ENCODE peak calls at places on chromosomes 2 and 18, in five cellular contexts. B is cardiac muscle cell; C is heart right ventricle; Y is heart left ventricle; D is CD4-positive, CD25-positive, alpha-beta regulatory T cell. S is an unnamed sample.

GRCh38 chr2:238967031-238967977 is 119.4 kb downstream of the TWIST2 start:
- DNase-seq in B (no peak), C (no peak), Y (no peak), D (no peak), S (no peak)

GRCh38 chr2:70011335-70011734 is 49.9 kb upstream of the ASPRV1 start:
- DNase-seq in B (no peak), C (no peak), Y (no peak), D (no peak), S (no peak)

GRCh38 chr18:7754725-7755181 is 187.6 kb downstream of the PTPRM start:
- DNase-seq in B (peak; percentile 32), C (no peak), Y (peak; percentile 49), D (no peak), S (no peak)

GRCh38 chr2:195639959-195640358 is 17.1 kb upstream of the SLC39A10 start:
- DNase-seq in B (no peak), C (no peak), Y (no peak), D (no peak), S (no peak)

GRCh38 chr2:206464597-206464996 is 21.3 kb downstream of the ADAM23 start:
- DNase-seq in B (no peak), C (peak; percentile 18), Y (peak; percentile 49), D (no peak), S (no peak)

GRCh38 chr18:40821596-40822243 is 1133.3 kb upstream of the PIK3C3 start:
- DNase-seq in B (no peak), C (no peak), Y (no peak), D (no peak), S (peak; percentile 16)

GRCh38 chr2:228181098-228182019 is at the start of gene SPHKAP:
- DNase-seq in B (no peak), C (peak; percentile 39), Y (peak; percentile 78), D (no peak), S (no peak)

GRCh38 chr2:119255760-119256573 is 32.3 kb downstream of the STEAP3 start:
- DNase-seq in B (peak; percentile 96), C (no peak), Y (no peak), D (no peak), S (peak; percentile 74)

GRCh38 chr2:105376789-105377231 is 22.0 kb downstream of the FHL2 start:
- DNase-seq in B (peak; percentile 87), C (no peak), Y (peak; percentile 11), D (no peak), S (no peak)

GRCh38 chr2:201955702-201956141 is 77.9 kb upstream of the FZD7 start:
- DNase-seq in B (peak; percentile 72), C (no peak), Y (no peak), D (no peak), S (no peak)

GRCh38 chr2:198337368-198337767 is 533.0 kb downstream of the PLCL1 start:
- DNase-seq in B (no peak), C (no peak), Y (no peak), D (no peak), S (no peak)

GRCh38 chr18:33440384-33441043 is at the start of gene CCDC178:
- DNase-seq in B (peak; percentile 38), C (no peak), Y (peak; percentile 23), D (no peak), S (peak; percentile 1)

GRCh38 chr2:157825885-157826284 is 50.2 kb downstream of the ACVR1 start:
- DNase-seq in B (peak; percentile 72), C (no peak), Y (no peak), D (no peak), S (no peak)

GRCh38 chr2:1973636-1974035 is 229.3 kb upstream of the PXDN start:
- DNase-seq in B (no peak), C (no peak), Y (no peak), D (no peak), S (no peak)

GRCh38 chr18:36539674-36540073 is 242.2 kb downstream of the FHOD3 start:
- DNase-seq in B (peak; percentile 33), C (no peak), Y (no peak), D (no peak), S (no peak)

GRCh38 chr2:46480562-46480961 is 1.2 kb downstream of the TMEM247 start:
- DNase-seq in B (no peak), C (no peak), Y (no peak), D (no peak), S (no peak)

GRCh38 chr2:180705122-180705521 is 275.3 kb upstream of the UBE2E3 start:
- DNase-seq in B (peak; percentile 31), C (no peak), Y (no peak), D (no peak), S (no peak)

GRCh38 chr2:3423492-3424170 is 44.1 kb downstream of the TRAPPC12 start:
- DNase-seq in B (peak; percentile 61), C (peak; percentile 57), Y (peak; percentile 69), D (peak; percentile 68), S (peak; percentile 66)

GRCh38 chr18:7572837-7573236 is 5.7 kb downstream of the PTPRM start:
- DNase-seq in B (no peak), C (no peak), Y (no peak), D (no peak), S (no peak)

GRCh38 chr2:23900927-23901322 is 26.0 kb downstream of the ATAD2B start:
- DNase-seq in B (peak; percentile 77), C (peak; percentile 11), Y (no peak), D (peak; percentile 8), S (no peak)

GRCh38 chr2:175003875-175004729 is 1.1 kb downstream of the CHN1 start:
- DNase-seq in B (no peak), C (no peak), Y (no peak), D (no peak), S (peak; percentile 55)

GRCh38 chr2:27218614-27219013 is 1.4 kb downstream of the CAD start:
- DNase-seq in B (no peak), C (no peak), Y (no peak), D (no peak), S (no peak)
- H3K27ac ChIP-seq in B (no peak overlapping the region), C (no peak overlapping the region), Y (no peak overlapping the region), D (peak overlapping the region; percentile 84), S (no peak overlapping the region)

DNA sequence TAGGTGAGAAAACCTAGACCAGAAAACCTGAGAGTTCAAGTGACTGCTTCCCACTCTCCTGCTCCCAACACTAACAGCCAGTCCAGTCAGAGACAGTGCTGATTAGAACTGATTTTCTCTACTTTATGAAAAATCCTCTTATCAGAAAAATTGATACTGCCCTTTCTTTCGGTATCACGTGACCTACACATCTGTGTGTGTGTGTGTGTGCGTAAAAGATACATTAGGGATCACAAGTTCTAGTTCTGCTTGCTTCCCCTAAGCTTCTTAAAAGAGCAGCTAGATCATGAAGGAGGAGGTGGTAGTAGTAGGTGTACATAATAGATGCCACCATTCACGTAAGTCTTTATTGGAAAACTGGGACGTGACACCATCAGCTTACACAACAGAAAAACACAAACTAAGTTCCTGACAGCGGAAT is 1.5 kb downstream of the ARL5A start:
- DNase-seq in B (peak; percentile 23), C (no peak), Y (no peak), D (peak; percentile 53), S (no peak)
- H3K27ac ChIP-seq in B (peak overlapping the region; percentile 93), C (peak overlapping the region; percentile 88), Y (peak overlapping the region; percentile 85), D (no peak overlapping the region), S (no peak overlapping the region)

GRCh38 chr2:38598200-38598990 is 4.3 kb downstream of the HNRNPLL start:
- DNase-seq in B (no peak), C (no peak), Y (no peak), D (no peak), S (no peak)

GRCh38 chr2:38597115-38597514 is 5.6 kb downstream of the HNRNPLL start:
- DNase-seq in B (no peak), C (no peak), Y (no peak), D (no peak), S (no peak)

GRCh38 chr2:38600242-38600891 is 2.4 kb downstream of the HNRNPLL start:
- DNase-seq in B (peak; percentile 40), C (no peak), Y (no peak), D (peak; percentile 36), S (peak; percentile 51)

GRCh38 chr2:38599706-38600105 is 3.0 kb downstream of the HNRNPLL start:
- DNase-seq in B (peak; percentile 25), C (no peak), Y (no peak), D (no peak), S (no peak)

GRCh38 chr2:38598991-38599295 is 3.8 kb downstream of the HNRNPLL start:
- DNase-seq in B (peak; percentile 44), C (no peak), Y (no peak), D (no peak), S (peak; percentile 69)
- H3K27ac ChIP-seq in B (peak overlapping the region; percentile 42), C (no peak overlapping the region), Y (peak overlapping the region; percentile 99), D (peak overlapping the region; percentile 87), S (no peak overlapping the region)

GRCh38 chr2:20574930-20575329 is 76.0 kb downstream of the HS1BP3 start:
- DNase-seq in B (no peak), C (no peak), Y (peak; percentile 29), D (no peak), S (no peak)

GRCh38 chr2:20574423-20574911 is 76.4 kb downstream of the HS1BP3 start:
- DNase-seq in B (no peak), C (no peak), Y (peak; percentile 5), D (no peak), S (no peak)

GRCh38 chr2:20575414-20575813 is 75.5 kb downstream of the HS1BP3 start:
- DNase-seq in B (no peak), C (no peak), Y (no peak), D (no peak), S (no peak)

GRCh38 chr2:20571644-20572215 is 79.2 kb downstream of the HS1BP3 start:
- DNase-seq in B (peak; percentile 48), C (no peak), Y (peak; percentile 22), D (peak; percentile 21), S (no peak)

DNA sequence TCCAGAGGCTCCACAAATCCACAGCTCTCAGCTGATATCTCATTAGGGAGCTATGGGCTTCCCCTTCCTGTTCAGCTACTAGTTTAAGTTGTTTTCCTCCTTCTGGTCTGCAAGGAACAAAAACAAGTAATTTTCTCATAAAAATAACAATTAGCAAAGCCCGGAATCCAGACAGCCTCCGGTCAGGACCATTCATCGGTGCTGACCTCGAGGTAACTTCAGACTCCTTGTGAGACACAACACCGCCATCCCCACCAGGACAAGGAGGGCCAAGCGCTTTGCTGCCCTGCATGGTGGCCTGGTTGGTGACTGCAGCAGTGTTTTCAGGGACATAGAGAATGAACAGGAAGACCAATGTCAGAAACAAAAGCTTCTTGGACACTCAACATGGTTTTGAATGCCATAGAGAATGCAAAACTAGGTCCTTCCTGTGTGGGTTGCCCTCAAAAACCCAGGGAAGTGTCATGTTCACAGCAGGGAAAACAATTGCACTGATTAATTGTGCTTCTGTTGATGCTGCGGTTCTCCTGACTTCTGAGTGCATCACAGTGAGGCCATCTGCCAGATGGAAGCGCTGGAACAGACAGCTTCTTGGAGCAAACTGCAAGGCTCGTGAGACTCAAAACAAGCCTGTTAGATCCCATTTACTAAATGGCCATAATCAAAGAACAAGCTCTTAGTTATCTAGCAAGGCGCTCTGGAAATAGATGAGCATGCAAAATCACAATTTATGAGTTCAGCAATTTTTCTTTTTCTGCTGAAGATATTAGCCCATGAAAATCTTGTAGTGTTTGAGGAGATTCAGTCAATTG is 77.1 kb downstream of the HS1BP3 start:
- DNase-seq in B (peak; percentile 82), C (no peak), Y (peak; percentile 61), D (no peak), S (peak; percentile 40)
- H3K27ac ChIP-seq in B (no peak overlapping the region), C (peak overlapping the region; percentile 87), Y (peak overlapping the region; percentile 48), D (no peak overlapping the region), S (no peak overlapping the region)

DNA sequence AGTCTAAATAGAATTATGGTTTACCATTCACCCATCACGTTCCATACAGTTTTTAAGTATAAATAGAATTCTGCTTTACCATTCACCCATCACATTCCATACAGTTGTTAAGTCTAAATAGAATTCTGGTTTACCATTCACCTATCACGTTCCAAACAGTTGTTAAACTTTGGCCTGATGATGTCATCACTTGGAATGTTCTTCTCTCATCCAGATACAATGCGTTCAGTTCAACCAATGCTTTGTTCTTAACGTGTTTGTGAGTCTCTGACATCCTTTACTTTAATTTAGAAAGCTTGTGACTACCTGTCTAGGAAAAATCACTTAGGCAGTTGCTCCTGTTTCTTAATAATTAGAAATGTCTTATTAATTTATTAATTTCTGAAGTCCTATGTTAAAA is 236.3 kb upstream of the RASGRP3 start:
- DNase-seq in B (peak; percentile 48), C (no peak), Y (no peak), D (no peak), S (peak; percentile 43)
- H3K27ac ChIP-seq in B (no peak overlapping the region), C (no peak overlapping the region), Y (no peak overlapping the region), D (no peak overlapping the region), S (peak overlapping the region; percentile 32)